ENCODE peak calls at places on chromosomes 7 and 10, in eight cellular contexts. C is A549, J is tibial nerve, Z is uterus, B is body of pancreas, P is endothelial cell of umbilical vein, D is right lobe of liver, A is IMR-90. V is an unnamed sample.

GRCh38 chr10:63192826-63193225 is 59.7 kb downstream of the NRBF2 start:
- DNase-seq in C (no peak), J (no peak), Z (peak), B (no peak), P (no peak), D (no peak), A (no peak), V (no peak)

GRCh38 chr10:74921744-74922143 is 95.3 kb downstream of the KAT6B start:
- DNase-seq in C (no peak), J (no peak), Z (no peak), B (no peak), P (no peak), D (no peak), A (peak), V (no peak)

GRCh38 chr10:29535012-29535777 is 99.6 kb downstream of the SVIL start:
- DNase-seq in C (peak), J (peak), Z (peak), B (peak), P (peak), D (no peak), A (peak), V (peak)

GRCh38 chr7:132739271-132739955 is 163.1 kb upstream of the PLXNA4 start:
- DNase-seq in C (peak), J (no peak), Z (no peak), B (no peak), P (no peak), D (no peak), A (peak), V (peak)

GRCh38 chr7:155000795-155001194 is 2.1 kb downstream of the PAXIP1 start:
- DNase-seq in C (no peak), J (no peak), Z (no peak), B (peak), P (no peak), D (no peak), A (no peak), V (no peak)

GRCh38 chr10:79400567-79401004 is 44.8 kb downstream of the ZCCHC24 start:
- DNase-seq in C (peak), J (no peak), Z (no peak), B (peak), P (no peak), D (no peak), A (no peak), V (peak)

GRCh38 chr7:33012364-33012763 is 50.2 kb downstream of the NT5C3A start:
- DNase-seq in C (no peak), J (no peak), Z (no peak), B (no peak), P (no peak), D (no peak), A (no peak), V (no peak)

GRCh38 chr7:92527300-92528187 is 776 bp downstream of the PEX1 start:
- DNase-seq in C (peak), J (peak), Z (no peak), B (peak), P (peak), D (peak), A (peak), V (peak)

GRCh38 chr7:46291064-46291463 is 370.0 kb upstream of the IGFBP3 start:
- DNase-seq in C (no peak), J (no peak), Z (no peak), B (no peak), P (no peak), D (no peak), A (peak), V (no peak)

GRCh38 chr7:51633006-51633405 is 316.4 kb upstream of the COBL start:
- DNase-seq in C (no peak), J (no peak), Z (no peak), B (no peak), P (no peak), D (no peak), A (no peak), V (no peak)

GRCh38 chr7:110084177-110084807 is 1006.6 kb upstream of the LRRN3 start:
- DNase-seq in C (no peak), J (no peak), Z (no peak), B (no peak), P (no peak), D (no peak), A (peak), V (no peak)

GRCh38 chr7:27947581-27948278 is 207.8 kb downstream of the TAX1BP1 start:
- DNase-seq in C (no peak), J (no peak), Z (peak), B (no peak), P (no peak), D (no peak), A (peak), V (no peak)

GRCh38 chr7:23693224-23693623 is 13.2 kb downstream of the FAM221A start:
- DNase-seq in C (no peak), J (no peak), Z (no peak), B (no peak), P (no peak), D (no peak), A (no peak), V (no peak)

GRCh38 chr10:81040947-81041346 is 503.2 kb downstream of the SH2D4B start:
- DNase-seq in C (no peak), J (no peak), Z (no peak), B (no peak), P (no peak), D (no peak), A (no peak), V (no peak)

GRCh38 chr7:2873686-2874551 is 29.8 kb upstream of the GNA12 start:
- DNase-seq in C (peak), J (no peak), Z (no peak), B (no peak), P (peak), D (no peak), A (peak), V (no peak)

GRCh38 chr7:74455933-74456332 is 2.2 kb downstream of the GTF2IRD1 start:
- DNase-seq in C (no peak), J (no peak), Z (no peak), B (peak), P (no peak), D (no peak), A (no peak), V (peak)

GRCh38 chr7:35776686-35777085 is 24.2 kb upstream of the SEPTIN7 start:
- DNase-seq in C (no peak), J (no peak), Z (no peak), B (no peak), P (no peak), D (no peak), A (no peak), V (no peak)

GRCh38 chr10:7512487-7512886 is 101.7 kb upstream of the SFMBT2 start:
- DNase-seq in C (no peak), J (no peak), Z (no peak), B (no peak), P (no peak), D (no peak), A (no peak), V (no peak)

GRCh38 chr10:70816220-70816894 is 609 bp downstream of the SGPL1 start:
- DNase-seq in C (peak), J (peak), Z (peak), B (peak), P (peak), D (peak), A (peak), V (peak)

GRCh38 chr7:32905175-32905662 is 13.7 kb upstream of the KBTBD2 start:
- DNase-seq in C (no peak), J (peak), Z (peak), B (peak), P (peak), D (no peak), A (peak), V (peak)

GRCh38 chr7:95921543-95921942 is 149.2 kb downstream of the DYNC1I1 start:
- DNase-seq in C (no peak), J (no peak), Z (no peak), B (no peak), P (no peak), D (no peak), A (no peak), V (no peak)

GRCh38 chr7:57424515-57425238 is 25.3 kb upstream of the ZNF716 start:
- DNase-seq in C (no peak), J (no peak), Z (no peak), B (no peak), P (no peak), D (no peak), A (no peak), V (no peak)

GRCh38 chr7:89133357-89133756 is 337.8 kb upstream of the TEX47 start:
- DNase-seq in C (no peak), J (no peak), Z (no peak), B (no peak), P (no peak), D (no peak), A (no peak), V (no peak)

GRCh38 chr10:16384064-16384463 is 52.7 kb upstream of the PTER start:
- DNase-seq in C (no peak), J (no peak), Z (no peak), B (no peak), P (no peak), D (no peak), A (no peak), V (no peak)

GRCh38 chr10:33421789-33422188 is 87.3 kb upstream of the NRP1 start:
- DNase-seq in C (peak), J (peak), Z (peak), B (peak), P (peak), D (no peak), A (peak), V (peak)

GRCh38 chr10:115129752-115130151 is 36.6 kb downstream of the ATRNL1 start:
- DNase-seq in C (no peak), J (no peak), Z (no peak), B (no peak), P (peak), D (no peak), A (peak), V (no peak)

GRCh38 chr7:117350027-117350426 is 27.2 kb upstream of the WNT2 start:
- DNase-seq in C (no peak), J (no peak), Z (no peak), B (no peak), P (no peak), D (no peak), A (no peak), V (no peak)

GRCh38 chr7:74023786-74024185 is 4.2 kb upstream of the ELN start:
- DNase-seq in C (no peak), J (no peak), Z (no peak), B (no peak), P (no peak), D (no peak), A (no peak), V (no peak)

GRCh38 chr7:139299296-139299695 is 41.8 kb upstream of the FMC1 start:
- DNase-seq in C (no peak), J (no peak), Z (no peak), B (no peak), P (no peak), D (no peak), A (no peak), V (no peak)

GRCh38 chr7:116341222-116341907 is 131.0 kb downstream of the TES start:
- DNase-seq in C (no peak), J (no peak), Z (no peak), B (no peak), P (peak), D (no peak), A (no peak), V (no peak)

GRCh38 chr7:152462995-152463713 is 27.4 kb upstream of the KMT2C start:
- DNase-seq in C (no peak), J (no peak), Z (peak), B (no peak), P (no peak), D (no peak), A (peak), V (no peak)

GRCh38 chr7:104536956-104537355 is 208.6 kb downstream of the LHFPL3 start:
- DNase-seq in C (no peak), J (no peak), Z (no peak), B (no peak), P (no peak), D (no peak), A (no peak), V (no peak)

GRCh38 chr10:133210398-133211140 is 19.4 kb upstream of the UTF1 start:
- DNase-seq in C (no peak), J (no peak), Z (no peak), B (no peak), P (no peak), D (no peak), A (no peak), V (no peak)

GRCh38 chr10:58266003-58266825 is 1.5 kb downstream of the IPMK start:
- DNase-seq in C (peak), J (no peak), Z (no peak), B (no peak), P (peak), D (no peak), A (peak), V (no peak)

GRCh38 chr10:87861953-87862643 is 1.2 kb downstream of the KLLN start:
- DNase-seq in C (peak), J (peak), Z (peak), B (peak), P (peak), D (peak), A (peak), V (peak)
- TF ChIP-seq POLR2A in C (peak), J (peak), Z (peak), B (peak), P (peak), D (peak), A (peak), V (peak)

GRCh38 chr10:102226542-102226870 is 407 bp downstream of the ELOVL3 start:
- DNase-seq in C (no peak), J (no peak), Z (no peak), B (no peak), P (no peak), D (no peak), A (no peak), V (no peak)
- H3K27ac ChIP-seq in C (no peak), J (no peak), Z (no peak), B (no peak), P (no peak), D (no peak), A (no peak), V (peak)

GRCh38 chr10:102408081-102408727 is 10.4 kb downstream of the PSD start:
- DNase-seq in C (no peak), J (no peak), Z (peak), B (no peak), P (no peak), D (no peak), A (no peak), V (no peak)
- H3K4me3 ChIP-seq in C (peak), J (peak), Z (peak), B (no peak), P (no peak), D (no peak), A (peak), V (no peak)

DNA sequence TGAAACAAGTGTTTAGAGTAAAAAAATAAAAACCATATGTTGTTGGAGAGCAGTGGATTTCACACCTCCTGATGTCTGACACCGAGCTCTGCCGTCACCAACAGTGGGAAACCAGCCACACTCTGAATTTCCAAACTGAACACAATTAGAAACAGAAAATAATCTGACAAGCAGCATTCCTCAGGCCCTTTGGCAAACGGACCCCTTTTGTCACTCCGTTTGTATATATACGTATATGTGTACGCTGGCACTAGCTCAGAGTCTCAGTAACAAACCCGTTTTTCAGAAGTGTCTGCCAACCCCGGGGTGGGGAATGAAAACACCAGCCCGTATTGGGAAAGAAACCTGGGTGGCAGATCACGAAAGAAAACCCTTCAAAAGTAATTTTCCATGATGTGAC is 32.5 kb downstream of the TACC2 start:
- DNase-seq in C (no peak), J (no peak), Z (no peak), B (peak), P (no peak), D (no peak), A (peak), V (no peak)
- TF ChIP-seq POLR2A in C (no peak), J (no peak), Z (no peak), B (no peak), P (no peak), D (no peak), A (no peak), V (no peak)

GRCh38 chr7:47502240-47502877 is 79.6 kb downstream of the TNS3 start:
- DNase-seq in C (no peak), J (peak), Z (no peak), B (no peak), P (no peak), D (no peak), A (no peak), V (peak)
- H3K27ac ChIP-seq in C (peak), J (peak), Z (peak), B (no peak), P (no peak), D (no peak), A (peak), V (peak)

GRCh38 chr10:598415-599170 is 90.9 kb downstream of the DIP2C start:
- DNase-seq in C (no peak), J (no peak), Z (no peak), B (no peak), P (no peak), D (no peak), A (peak), V (no peak)
- H3K4me3 ChIP-seq in C (no peak), J (no peak), Z (no peak), B (no peak), P (no peak), D (no peak), A (no peak), V (no peak)